ENCODE peak calls at places on chromosomes 5 and 9, in eight cellular contexts. One of them, this sample, is unnamed.

GRCh38 chr9:132726561-132727150 is 56.4 kb downstream of the GTF3C4 start:
- DNase-seq in IMR-90: no peak
- DNase-seq in ovary: peak
- DNase-seq in heart left ventricle: no peak
- DNase-seq in esophagus muscularis mucosa: no peak
- DNase-seq in upper lobe of left lung: no peak
- DNase-seq in A549: no peak
- DNase-seq in spleen: peak
- DNase-seq in this sample: no peak

GRCh38 chr9:14417230-14417629 is 103.3 kb upstream of the NFIB start:
- DNase-seq in IMR-90: peak
- DNase-seq in ovary: no peak
- DNase-seq in heart left ventricle: no peak
- DNase-seq in esophagus muscularis mucosa: no peak
- DNase-seq in upper lobe of left lung: no peak
- DNase-seq in A549: no peak
- DNase-seq in spleen: no peak
- DNase-seq in this sample: no peak

GRCh38 chr5:57494104-57495098 is 11.8 kb upstream of the ACTBL2 start:
- DNase-seq in IMR-90: peak
- DNase-seq in ovary: peak
- DNase-seq in heart left ventricle: peak
- DNase-seq in esophagus muscularis mucosa: no peak
- DNase-seq in upper lobe of left lung: peak
- DNase-seq in A549: peak
- DNase-seq in spleen: no peak
- DNase-seq in this sample: no peak

GRCh38 chr9:128455849-128456612 is at the start of gene ODF2:
- DNase-seq in IMR-90: peak
- DNase-seq in ovary: peak
- DNase-seq in heart left ventricle: peak
- DNase-seq in esophagus muscularis mucosa: peak
- DNase-seq in upper lobe of left lung: peak
- DNase-seq in A549: peak
- DNase-seq in spleen: peak
- DNase-seq in this sample: peak

GRCh38 chr5:172785429-172786088 is 14.6 kb upstream of the DUSP1 start:
- DNase-seq in IMR-90: no peak
- DNase-seq in ovary: no peak
- DNase-seq in heart left ventricle: no peak
- DNase-seq in esophagus muscularis mucosa: no peak
- DNase-seq in upper lobe of left lung: no peak
- DNase-seq in A549: no peak
- DNase-seq in spleen: no peak
- DNase-seq in this sample: no peak

GRCh38 chr5:172115541-172115982 is 72.5 kb downstream of the STK10 start:
- DNase-seq in IMR-90: no peak
- DNase-seq in ovary: no peak
- DNase-seq in heart left ventricle: no peak
- DNase-seq in esophagus muscularis mucosa: no peak
- DNase-seq in upper lobe of left lung: no peak
- DNase-seq in A549: no peak
- DNase-seq in spleen: peak
- DNase-seq in this sample: no peak

GRCh38 chr5:126805108-126805507 is 28.2 kb downstream of the LMNB1 start:
- DNase-seq in IMR-90: peak
- DNase-seq in ovary: no peak
- DNase-seq in heart left ventricle: no peak
- DNase-seq in esophagus muscularis mucosa: no peak
- DNase-seq in upper lobe of left lung: no peak
- DNase-seq in A549: no peak
- DNase-seq in spleen: no peak
- DNase-seq in this sample: no peak

GRCh38 chr9:128207076-128207731 is 4.0 kb downstream of the DNM1 start:
- DNase-seq in IMR-90: no peak
- DNase-seq in ovary: no peak
- DNase-seq in heart left ventricle: no peak
- DNase-seq in esophagus muscularis mucosa: no peak
- DNase-seq in upper lobe of left lung: no peak
- DNase-seq in A549: no peak
- DNase-seq in spleen: no peak
- DNase-seq in this sample: no peak

GRCh38 chr5:1786621-1787471 is 12.8 kb downstream of the MRPL36 start:
- DNase-seq in IMR-90: no peak
- DNase-seq in ovary: peak
- DNase-seq in heart left ventricle: no peak
- DNase-seq in esophagus muscularis mucosa: no peak
- DNase-seq in upper lobe of left lung: no peak
- DNase-seq in A549: no peak
- DNase-seq in spleen: peak
- DNase-seq in this sample: no peak

GRCh38 chr5:39588176-39588575 is 163.4 kb upstream of the DAB2 start:
- DNase-seq in IMR-90: no peak
- DNase-seq in ovary: no peak
- DNase-seq in heart left ventricle: no peak
- DNase-seq in esophagus muscularis mucosa: no peak
- DNase-seq in upper lobe of left lung: no peak
- DNase-seq in A549: no peak
- DNase-seq in spleen: no peak
- DNase-seq in this sample: no peak

GRCh38 chr5:65364907-65365306 is 116.8 kb downstream of the ADAMTS6 start:
- DNase-seq in IMR-90: peak
- DNase-seq in ovary: no peak
- DNase-seq in heart left ventricle: no peak
- DNase-seq in esophagus muscularis mucosa: no peak
- DNase-seq in upper lobe of left lung: no peak
- DNase-seq in A549: no peak
- DNase-seq in spleen: no peak
- DNase-seq in this sample: no peak

GRCh38 chr5:40446910-40447309 is 232.8 kb upstream of the PTGER4 start:
- DNase-seq in IMR-90: peak
- DNase-seq in ovary: no peak
- DNase-seq in heart left ventricle: no peak
- DNase-seq in esophagus muscularis mucosa: no peak
- DNase-seq in upper lobe of left lung: peak
- DNase-seq in A549: peak
- DNase-seq in spleen: no peak
- DNase-seq in this sample: no peak

GRCh38 chr5:73424489-73425102 is 24.0 kb downstream of the FOXD1 start:
- DNase-seq in IMR-90: no peak
- DNase-seq in ovary: no peak
- DNase-seq in heart left ventricle: no peak
- DNase-seq in esophagus muscularis mucosa: no peak
- DNase-seq in upper lobe of left lung: no peak
- DNase-seq in A549: no peak
- DNase-seq in spleen: no peak
- DNase-seq in this sample: no peak

GRCh38 chr9:127637322-127637847 is 25.3 kb downstream of the STXBP1 start:
- DNase-seq in IMR-90: peak
- DNase-seq in ovary: peak
- DNase-seq in heart left ventricle: no peak
- DNase-seq in esophagus muscularis mucosa: no peak
- DNase-seq in upper lobe of left lung: peak
- DNase-seq in A549: no peak
- DNase-seq in spleen: no peak
- DNase-seq in this sample: no peak

GRCh38 chr5:55750063-55750462 is 12.2 kb downstream of the DDX4 start:
- DNase-seq in IMR-90: no peak
- DNase-seq in ovary: no peak
- DNase-seq in heart left ventricle: no peak
- DNase-seq in esophagus muscularis mucosa: no peak
- DNase-seq in upper lobe of left lung: no peak
- DNase-seq in A549: no peak
- DNase-seq in spleen: no peak
- DNase-seq in this sample: no peak

GRCh38 chr5:157271740-157272271 is 5.9 kb downstream of the CYFIP2 start:
- DNase-seq in IMR-90: no peak
- DNase-seq in ovary: no peak
- DNase-seq in heart left ventricle: no peak
- DNase-seq in esophagus muscularis mucosa: no peak
- DNase-seq in upper lobe of left lung: peak
- DNase-seq in A549: no peak
- DNase-seq in spleen: peak
- DNase-seq in this sample: no peak

DNA sequence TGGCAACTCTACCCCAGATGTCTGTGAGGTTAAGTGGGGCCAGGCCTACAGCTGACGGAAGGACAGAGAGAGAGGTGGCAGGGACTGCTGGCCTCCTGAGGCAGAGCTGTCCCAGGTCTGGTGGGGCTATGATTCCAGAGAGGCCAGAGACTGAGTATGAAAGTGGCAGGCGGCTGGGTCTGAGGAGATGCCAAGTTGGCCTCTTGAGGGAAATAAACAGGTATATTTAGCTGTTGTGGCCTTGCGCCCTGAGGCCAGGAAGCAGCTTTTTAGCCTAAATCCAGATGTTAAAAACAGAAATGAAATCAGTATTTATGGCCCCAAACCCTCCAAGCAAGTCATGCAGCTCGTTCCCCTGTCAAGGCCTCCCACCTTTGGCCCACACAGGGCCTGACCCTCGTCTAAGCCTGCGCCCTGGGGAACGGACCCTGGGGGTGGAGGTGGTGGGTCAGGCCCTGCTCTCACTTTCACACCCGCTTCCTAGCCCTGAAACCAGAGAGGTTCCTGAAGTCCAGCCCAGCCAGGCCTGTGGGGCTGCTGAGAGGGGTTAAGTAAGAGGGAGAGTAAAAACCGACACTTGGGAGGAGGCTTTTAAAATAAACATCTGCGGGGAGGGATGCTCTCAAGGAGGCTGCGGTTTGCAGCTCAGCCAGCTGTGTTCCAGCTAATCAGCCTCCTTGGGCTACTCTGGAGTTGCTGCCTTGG is 18.7 kb downstream of the PCDHGC5 start:
- DNase-seq in IMR-90: peak
- DNase-seq in ovary: peak
- DNase-seq in heart left ventricle: peak
- DNase-seq in esophagus muscularis mucosa: no peak
- DNase-seq in upper lobe of left lung: no peak
- DNase-seq in A549: no peak
- DNase-seq in spleen: no peak
- DNase-seq in this sample: no peak
- H3K4me3 ChIP-seq in IMR-90: no peak
- H3K4me3 ChIP-seq in ovary: no peak
- H3K4me3 ChIP-seq in heart left ventricle: no peak
- H3K4me3 ChIP-seq in esophagus muscularis mucosa: peak
- H3K4me3 ChIP-seq in upper lobe of left lung: no peak
- H3K4me3 ChIP-seq in A549: no peak
- H3K4me3 ChIP-seq in spleen: no peak
- H3K4me3 ChIP-seq in this sample: peak

GRCh38 chr9:137128158-137129088 is 10.5 kb upstream of the GRIN1 start:
- DNase-seq in IMR-90: no peak
- DNase-seq in ovary: no peak
- DNase-seq in heart left ventricle: no peak
- DNase-seq in esophagus muscularis mucosa: no peak
- DNase-seq in upper lobe of left lung: no peak
- DNase-seq in A549: no peak
- DNase-seq in spleen: no peak
- DNase-seq in this sample: no peak
- TF ChIP-seq POLR2A in IMR-90: no peak
- TF ChIP-seq POLR2A in ovary: no peak
- TF ChIP-seq POLR2A in heart left ventricle: no peak
- TF ChIP-seq POLR2A in esophagus muscularis mucosa: no peak
- TF ChIP-seq POLR2A in upper lobe of left lung: no peak
- TF ChIP-seq POLR2A in A549: peak
- TF ChIP-seq POLR2A in spleen: no peak
- TF ChIP-seq POLR2A in this sample: no peak

DNA sequence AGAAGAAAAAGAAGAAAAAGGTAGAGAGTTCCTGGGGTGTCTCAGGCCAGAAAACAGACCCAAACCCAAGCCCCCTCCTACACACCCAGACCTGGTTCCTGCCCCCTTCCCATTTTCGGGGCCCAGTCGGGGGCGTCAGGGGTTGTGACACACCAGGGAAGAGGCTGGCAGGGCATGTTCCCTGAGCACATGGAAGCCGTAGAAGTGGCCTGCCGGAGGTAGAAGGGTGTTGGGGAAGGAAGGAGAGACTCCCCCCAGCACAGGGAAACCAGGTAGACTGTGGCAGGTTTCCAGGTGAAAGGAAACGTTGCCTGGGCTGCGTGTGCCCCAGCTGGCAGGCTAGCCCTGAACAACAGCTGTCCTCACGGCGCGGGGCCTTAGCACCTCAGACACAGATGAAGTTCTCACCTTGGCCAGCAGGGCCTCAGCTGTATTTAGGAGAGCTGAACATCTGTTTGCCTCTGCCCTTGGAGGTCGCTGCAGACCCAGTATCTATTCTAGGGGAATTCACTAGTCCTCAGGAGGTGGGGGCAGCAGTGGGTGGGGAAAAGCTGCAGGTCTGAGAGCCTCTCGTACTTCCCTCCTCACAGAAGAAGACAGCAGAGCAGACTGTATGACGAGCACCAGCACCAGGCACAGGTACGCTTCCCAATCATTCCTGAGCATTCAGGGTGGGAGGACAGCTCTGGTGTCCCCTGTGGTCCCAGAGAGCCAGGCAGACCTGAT is 14.1 kb downstream of the CD74 start:
- DNase-seq in IMR-90: no peak
- DNase-seq in ovary: no peak
- DNase-seq in heart left ventricle: no peak
- DNase-seq in esophagus muscularis mucosa: no peak
- DNase-seq in upper lobe of left lung: peak
- DNase-seq in A549: peak
- DNase-seq in spleen: peak
- DNase-seq in this sample: no peak
- H3K27ac ChIP-seq in IMR-90: peak
- H3K27ac ChIP-seq in ovary: no peak
- H3K27ac ChIP-seq in heart left ventricle: no peak
- H3K27ac ChIP-seq in esophagus muscularis mucosa: no peak
- H3K27ac ChIP-seq in upper lobe of left lung: no peak
- H3K27ac ChIP-seq in A549: no peak
- H3K27ac ChIP-seq in spleen: peak
- H3K27ac ChIP-seq in this sample: no peak

GRCh38 chr5:125398466-125398865 is 652.0 kb upstream of the ZNF608 start:
- DNase-seq in IMR-90: no peak
- DNase-seq in ovary: no peak
- DNase-seq in heart left ventricle: no peak
- DNase-seq in esophagus muscularis mucosa: no peak
- DNase-seq in upper lobe of left lung: no peak
- DNase-seq in A549: no peak
- DNase-seq in spleen: no peak
- DNase-seq in this sample: no peak

GRCh38 chr5:125401724-125402622 is 655.5 kb upstream of the ZNF608 start:
- DNase-seq in IMR-90: no peak
- DNase-seq in ovary: no peak
- DNase-seq in heart left ventricle: no peak
- DNase-seq in esophagus muscularis mucosa: no peak
- DNase-seq in upper lobe of left lung: no peak
- DNase-seq in A549: no peak
- DNase-seq in spleen: no peak
- DNase-seq in this sample: no peak

GRCh38 chr5:125402787-125403186 is 656.3 kb upstream of the ZNF608 start:
- DNase-seq in IMR-90: no peak
- DNase-seq in ovary: no peak
- DNase-seq in heart left ventricle: no peak
- DNase-seq in esophagus muscularis mucosa: no peak
- DNase-seq in upper lobe of left lung: no peak
- DNase-seq in A549: no peak
- DNase-seq in spleen: no peak
- DNase-seq in this sample: no peak

GRCh38 chr5:125396462-125396861 is 650.0 kb upstream of the ZNF608 start:
- DNase-seq in IMR-90: no peak
- DNase-seq in ovary: no peak
- DNase-seq in heart left ventricle: no peak
- DNase-seq in esophagus muscularis mucosa: no peak
- DNase-seq in upper lobe of left lung: no peak
- DNase-seq in A549: no peak
- DNase-seq in spleen: no peak
- DNase-seq in this sample: no peak

GRCh38 chr5:125399885-125400284 is 653.4 kb upstream of the ZNF608 start:
- DNase-seq in IMR-90: no peak
- DNase-seq in ovary: no peak
- DNase-seq in heart left ventricle: no peak
- DNase-seq in esophagus muscularis mucosa: no peak
- DNase-seq in upper lobe of left lung: no peak
- DNase-seq in A549: no peak
- DNase-seq in spleen: no peak
- DNase-seq in this sample: no peak
- H3K4me3 ChIP-seq in IMR-90: no peak
- H3K4me3 ChIP-seq in ovary: no peak
- H3K4me3 ChIP-seq in heart left ventricle: no peak
- H3K4me3 ChIP-seq in esophagus muscularis mucosa: no peak
- H3K4me3 ChIP-seq in upper lobe of left lung: no peak
- H3K4me3 ChIP-seq in A549: no peak
- H3K4me3 ChIP-seq in spleen: no peak
- H3K4me3 ChIP-seq in this sample: no peak

This sample was measured in breast epithelium.